ENCODE peak calls at places on chromosomes 16 and 17, in seven cellular contexts. C is cardiac muscle cell, W is gastrocnemius medialis, X is SK-N-SH, L is tibial nerve, N is mesendoderm, D is upper lobe of left lung. P is an unnamed sample.

GRCh38 chr17:66357037-66357436 is 54.6 kb downstream of the PRKCA start:
- DNase-seq in L (no peak), W (no peak), N (no peak), C (no peak), D (no peak), X (no peak), P (no peak)

GRCh38 chr16:81597079-81597658 is 152.6 kb downstream of the CMIP start:
- DNase-seq in L (no peak), N (no peak), C (no peak), W (no peak), X (no peak), D (no peak), P (no peak)

GRCh38 chr17:81093576-81094223 is 58.7 kb downstream of the BAIAP2 start:
- DNase-seq in L (no peak), D (no peak), X (peak), C (no peak), W (no peak), N (no peak), P (no peak)

GRCh38 chr16:71255721-71256120 is 25.2 kb upstream of the HYDIN start:
- DNase-seq in W (no peak), C (no peak), L (no peak), D (no peak), X (peak), N (no peak), P (peak)

GRCh38 chr17:81276781-81277180 is 18.3 kb downstream of the SLC38A10 start:
- DNase-seq in D (peak), W (no peak), X (no peak), L (no peak), N (no peak), C (no peak), P (no peak)

GRCh38 chr16:11036040-11036439 is 91.7 kb downstream of the CLEC16A start:
- DNase-seq in D (no peak), N (no peak), C (no peak), L (no peak), X (no peak), W (no peak), P (no peak)

GRCh38 chr16:49986351-49987124 is 38.5 kb upstream of the CNEP1R1 start:
- DNase-seq in N (no peak), D (no peak), W (no peak), X (peak), C (peak), L (no peak), P (peak)

GRCh38 chr17:34579017-34579946 is at the start of gene TMEM132E:
- DNase-seq in X (peak), L (peak), N (peak), W (no peak), D (peak), C (peak), P (no peak)

GRCh38 chr17:36768355-36768754 is 167.0 kb downstream of the MRM1 start:
- DNase-seq in C (no peak), X (no peak), W (no peak), D (no peak), L (no peak), N (peak), P (no peak)

GRCh38 chr16:85457366-85457765 is 155.8 kb upstream of the GSE1 start:
- DNase-seq in W (no peak), L (no peak), C (no peak), D (no peak), N (no peak), X (no peak), P (no peak)

GRCh38 chr17:55577687-55578086 is 66.4 kb upstream of the SMIM36 start:
- DNase-seq in X (no peak), L (no peak), N (no peak), W (no peak), D (peak), C (no peak), P (no peak)

GRCh38 chr17:50693041-50693682 is 14.6 kb downstream of the ANKRD40 start:
- DNase-seq in D (no peak), W (no peak), X (no peak), L (no peak), C (no peak), N (no peak), P (no peak)

GRCh38 chr17:4482338-4483011 is 16.2 kb upstream of the SPNS2 start:
- DNase-seq in C (no peak), W (no peak), X (no peak), L (no peak), D (no peak), N (no peak), P (no peak)

GRCh38 chr16:14475370-14476139 is 154.5 kb downstream of the PARN start:
- DNase-seq in X (no peak), N (no peak), C (no peak), W (no peak), D (no peak), L (no peak), P (no peak)

GRCh38 chr17:78919816-78920516 is 5.2 kb downstream of the TIMP2 start:
- DNase-seq in L (no peak), C (no peak), N (no peak), X (no peak), D (no peak), W (no peak), P (no peak)

GRCh38 chr17:72681844-72682243 is 410.6 kb downstream of the SLC39A11 start:
- DNase-seq in X (no peak), W (no peak), L (no peak), C (no peak), N (no peak), D (no peak), P (no peak)

GRCh38 chr17:57875109-57876022 is 25.5 kb upstream of the MRPS23 start:
- DNase-seq in X (peak), C (peak), W (peak), L (peak), D (peak), N (peak), P (peak)

GRCh38 chr17:5683241-5683640 is 98.9 kb upstream of the NLRP1 start:
- DNase-seq in W (no peak), D (peak), X (no peak), L (no peak), C (no peak), N (no peak), P (no peak)

GRCh38 chr16:53991181-53992056 is 287.5 kb downstream of the FTO start:
- DNase-seq in W (peak), C (peak), L (no peak), D (no peak), X (no peak), N (peak), P (peak)

GRCh38 chr17:35748323-35748960 is 4.6 kb downstream of the GAS2L2 start:
- DNase-seq in C (peak), W (no peak), N (no peak), X (peak), L (no peak), D (no peak), P (no peak)

GRCh38 chr17:71361691-71362450 is 758.9 kb upstream of the SOX9 start:
- DNase-seq in C (peak), N (no peak), X (no peak), L (no peak), D (no peak), W (no peak), P (peak)

GRCh38 chr16:29192329-29193247 is 207.7 kb downstream of the LAT start:
- DNase-seq in N (no peak), L (no peak), C (no peak), D (peak), X (no peak), W (no peak), P (no peak)

GRCh38 chr17:40303706-40304450 is 5.1 kb upstream of the RARA start:
- DNase-seq in C (peak), D (no peak), X (peak), N (no peak), L (no peak), W (peak), P (no peak)

GRCh38 chr16:34078697-34079096 is 619.3 kb downstream of the TP53TG3F start:
- DNase-seq in D (no peak), W (no peak), C (peak), N (peak), L (no peak), X (no peak), P (peak)

GRCh38 chr17:1244606-1245012 is 25.6 kb upstream of the BHLHA9 start:
- DNase-seq in W (no peak), N (no peak), C (peak), D (no peak), X (no peak), L (no peak), P (no peak)

GRCh38 chr17:40648326-40648968 is 829 bp upstream of the SMARCE1 start:
- DNase-seq in W (peak), X (no peak), L (no peak), C (no peak), N (no peak), D (no peak), P (no peak)

GRCh38 chr17:28518132-28518531 is 12.0 kb downstream of the FOXN1 start:
- DNase-seq in L (no peak), W (no peak), N (no peak), C (no peak), X (no peak), D (no peak), P (no peak)

GRCh38 chr17:58317421-58318064 is 11.1 kb downstream of the TSPOAP1 start:
- DNase-seq in L (no peak), C (peak), W (no peak), X (peak), N (peak), D (no peak), P (peak)

GRCh38 chr16:72921620-72922019 is 126.3 kb downstream of the ZFHX3 start:
- DNase-seq in N (no peak), W (no peak), C (peak), X (peak), L (no peak), D (peak), P (no peak)
- H3K4me3 ChIP-seq in N (no peak), W (no peak), C (no peak), X (peak), L (peak), D (no peak), P (peak)

DNA sequence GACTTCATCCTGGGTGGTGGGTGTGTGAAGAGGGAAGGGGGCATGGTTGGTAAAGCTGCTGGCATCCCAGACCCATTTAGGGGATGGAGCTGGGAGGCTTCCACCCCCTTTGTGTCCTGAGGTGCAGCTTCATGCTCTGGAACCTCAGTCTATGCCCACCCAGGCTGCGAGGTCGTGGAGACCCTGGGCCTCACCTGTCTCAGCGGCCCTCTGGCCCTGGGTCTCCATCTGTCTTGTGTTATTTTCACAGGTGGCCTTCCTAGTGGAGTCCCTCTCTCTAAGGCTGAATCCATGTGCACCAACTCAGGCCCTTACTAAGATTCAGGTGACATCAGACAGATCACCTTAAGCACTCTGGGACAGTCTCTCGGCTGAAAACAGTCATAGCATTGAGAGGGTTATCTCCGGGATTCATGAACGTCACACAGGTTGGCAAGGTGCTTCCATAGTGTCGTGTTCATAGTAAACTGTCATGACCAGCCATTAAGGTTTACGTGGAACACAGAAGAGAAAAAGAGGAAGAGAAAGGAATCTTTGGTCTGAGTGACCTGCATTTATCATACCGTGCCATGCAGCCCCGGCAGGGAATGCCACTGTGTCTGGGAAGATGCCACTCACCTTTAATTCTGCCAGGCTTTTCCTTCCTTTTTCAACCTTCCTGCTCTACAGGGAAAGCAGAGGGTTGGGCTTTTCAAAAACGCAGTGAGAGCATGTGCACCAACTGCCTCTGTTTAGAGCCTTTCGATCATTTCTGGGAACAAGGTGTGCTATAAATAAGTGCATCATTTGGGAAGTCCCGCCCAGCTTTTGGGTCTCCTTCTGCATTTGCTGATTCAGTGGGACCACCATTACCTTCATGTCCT is 4.5 kb upstream of the FOXL1 start:
- DNase-seq in C (no peak), D (no peak), L (no peak), X (no peak), N (peak), W (no peak), P (no peak)
- H3K4me3 ChIP-seq in C (no peak), D (no peak), L (no peak), X (no peak), N (no peak), W (no peak), P (no peak)

GRCh38 chr17:63960006-63960405 is 12.7 kb downstream of the SCN4A start:
- DNase-seq in L (no peak), W (peak), C (no peak), D (no peak), N (no peak), X (no peak), P (no peak)

GRCh38 chr17:63962298-63962744 is 10.4 kb downstream of the SCN4A start:
- DNase-seq in X (no peak), W (no peak), C (no peak), N (no peak), D (no peak), L (no peak), P (no peak)

GRCh38 chr17:63963123-63963522 is 9.6 kb downstream of the SCN4A start:
- DNase-seq in X (no peak), W (no peak), C (no peak), D (no peak), N (no peak), L (no peak), P (no peak)

GRCh38 chr17:63960430-63960829 is 12.3 kb downstream of the SCN4A start:
- DNase-seq in N (peak), X (no peak), L (no peak), C (no peak), W (no peak), D (no peak), P (no peak)

GRCh38 chr17:63961355-63962207 is 11.1 kb downstream of the SCN4A start:
- DNase-seq in N (peak), D (peak), X (peak), L (peak), W (peak), C (peak), P (no peak)
- H3K4me3 ChIP-seq in N (no peak), D (peak), X (no peak), L (peak), W (no peak), C (peak), P (peak)

DNA sequence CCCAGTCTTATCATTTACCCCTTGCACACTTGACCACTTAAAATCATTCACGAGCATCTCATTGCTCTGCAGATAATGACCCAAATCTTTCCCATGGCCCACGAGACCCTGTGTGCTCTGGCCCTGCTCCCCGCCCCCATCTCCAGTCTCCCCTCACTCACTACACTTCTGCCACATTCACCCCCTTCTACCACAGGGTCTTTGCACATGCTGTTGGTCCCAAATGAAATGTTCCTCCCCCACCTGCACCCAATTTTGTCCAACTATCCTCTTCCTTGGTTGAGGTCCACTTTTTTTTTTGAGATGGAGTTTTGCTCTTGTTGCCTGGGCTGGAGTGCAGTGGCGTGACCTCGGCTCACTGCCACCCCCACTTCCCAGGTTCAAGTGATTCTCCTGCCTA is 39.2 kb downstream of the CCDC42 start:
- DNase-seq in W (no peak), C (no peak), L (no peak), N (no peak), X (no peak), D (no peak), P (no peak)
- H3K4me3 ChIP-seq in W (no peak), C (no peak), L (no peak), N (no peak), X (no peak), D (no peak), P (no peak)

P was measured in skeletal muscle cell.